ENCODE peak calls at places on chromosomes 4 and X, in six cellular contexts. H is fibroblast of villous mesenchyme; B is mucosa of descending colon; D is A549; X is CD8-positive, alpha-beta T cell; E is GM12878. S is an unnamed sample.

GRCh38 chrX:17374619-17375360 is at the start of gene NHS:
- DNase-seq in H (peak), B (peak), D (peak), X (no peak), E (no peak), S (no peak)

GRCh38 chr4:82428969-82429727 is 1.1 kb downstream of the HNRNPDL start:
- DNase-seq in H (peak), B (peak), D (peak), X (peak), E (peak), S (no peak)

GRCh38 chrX:70421618-70422017 is 1.5 kb upstream of the GDPD2 start:
- DNase-seq in H (no peak), B (no peak), D (no peak), X (no peak), E (no peak), S (no peak)

GRCh38 chr4:141580523-141580922 is 55.9 kb upstream of the IL15 start:
- DNase-seq in H (peak), B (no peak), D (no peak), X (no peak), E (no peak), S (no peak)

GRCh38 chrX:118534716-118535493 is 39.3 kb downstream of the DOCK11 start:
- DNase-seq in H (no peak), B (no peak), D (no peak), X (no peak), E (no peak), S (no peak)

GRCh38 chr4:163680390-163681098 is 186.1 kb downstream of the TMA16 start:
- DNase-seq in H (no peak), B (no peak), D (no peak), X (no peak), E (no peak), S (no peak)

GRCh38 chr4:128868758-128869157 is 59.3 kb downstream of the JADE1 start:
- DNase-seq in H (peak), B (no peak), D (no peak), X (no peak), E (no peak), S (no peak)

GRCh38 chr4:17368408-17368807 is 143.5 kb downstream of the QDPR start:
- DNase-seq in H (no peak), B (no peak), D (no peak), X (no peak), E (no peak), S (no peak)

GRCh38 chr4:102758241-102758871 is 2.4 kb downstream of the MANBA start:
- DNase-seq in H (no peak), B (no peak), D (no peak), X (no peak), E (no peak), S (no peak)

DNA sequence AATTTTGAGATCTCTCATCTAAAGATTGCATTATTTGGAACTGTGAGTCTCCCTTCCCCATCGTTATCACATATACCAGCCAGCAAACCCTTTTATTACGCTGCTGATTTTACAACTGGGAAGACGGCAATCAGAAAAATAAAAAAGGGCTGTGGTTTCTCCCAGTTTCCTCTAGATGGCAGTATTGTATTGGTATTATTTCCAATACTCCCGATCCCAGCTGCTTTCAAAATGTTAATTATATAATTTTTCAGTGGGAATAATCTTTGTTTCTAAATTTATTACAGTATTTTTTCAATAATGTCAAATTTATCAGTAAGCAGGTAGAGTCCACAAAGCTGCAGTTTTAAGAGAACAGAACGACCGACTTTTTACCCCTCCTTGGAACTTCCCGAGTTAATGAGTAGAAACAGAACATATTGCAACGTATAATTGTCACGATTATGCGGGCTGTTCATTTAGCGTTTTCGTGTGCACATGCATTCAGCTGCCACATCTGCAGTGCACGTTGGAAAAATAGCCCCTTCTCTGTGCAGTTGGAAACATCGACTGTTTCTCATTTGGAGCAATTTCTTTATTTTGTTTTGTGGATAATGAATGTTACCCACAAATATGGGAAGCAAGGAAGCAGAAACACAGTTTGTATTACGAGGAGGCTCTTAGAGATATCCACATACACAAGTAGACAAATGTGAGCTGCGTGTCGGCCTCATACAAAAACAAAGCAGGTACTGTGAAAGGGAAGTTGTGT is 187.9 kb downstream of the STIM2 start:
- DNase-seq in H (peak), B (no peak), D (peak), X (no peak), E (no peak), S (no peak)
- H3K4me3 ChIP-seq in H (peak), B (no peak), D (peak), X (no peak), E (no peak), S (peak)

DNA sequence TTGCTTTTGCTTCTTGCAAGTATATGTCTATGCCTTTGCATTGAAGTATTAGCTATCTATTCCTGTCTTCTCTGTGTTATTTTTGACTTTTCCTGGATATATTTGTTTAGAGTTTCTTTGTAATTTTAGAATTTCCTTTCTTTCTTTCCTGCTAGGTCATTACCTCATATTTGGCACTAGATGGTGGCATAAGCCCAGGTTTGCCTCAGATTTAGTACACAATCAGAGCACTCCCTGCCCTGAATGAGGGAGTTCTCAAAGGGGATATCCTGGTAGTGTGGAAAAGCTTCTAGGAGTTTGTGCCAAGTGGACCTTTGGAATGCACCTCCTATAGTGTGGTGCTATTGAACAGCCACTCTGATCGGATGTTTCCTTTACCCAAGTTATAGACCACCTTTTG is 181.6 kb downstream of the UGT8 start:
- DNase-seq in H (peak), B (peak), D (no peak), X (no peak), E (no peak), S (no peak)
- TF ChIP-seq CTCF in H (peak), B (no peak), D (no peak), X (no peak), E (peak), S (peak)

DNA sequence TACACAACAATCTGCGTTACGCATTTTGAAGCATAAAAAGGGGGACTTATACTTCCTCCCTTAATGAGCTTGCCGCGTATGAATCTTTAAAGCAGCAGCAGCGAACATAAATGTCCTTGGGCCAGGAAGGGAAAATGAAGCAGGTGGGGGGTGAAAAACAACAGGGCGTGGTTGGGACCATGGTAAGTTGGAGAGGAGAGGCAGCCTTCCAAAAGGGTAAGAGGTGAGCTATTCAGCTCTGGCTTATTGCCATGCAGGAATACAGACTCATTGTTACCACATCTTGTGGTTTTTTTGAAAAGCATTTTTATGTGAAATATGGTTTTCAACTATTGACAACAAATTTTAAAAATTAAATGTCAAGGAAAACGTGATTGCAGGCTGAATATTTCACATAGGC is 710.7 kb upstream of the FAM241A start:
- DNase-seq in H (peak), B (peak), D (no peak), X (no peak), E (no peak), S (no peak)
- H3K4me3 ChIP-seq in H (no peak), B (no peak), D (no peak), X (no peak), E (no peak), S (no peak)

DNA sequence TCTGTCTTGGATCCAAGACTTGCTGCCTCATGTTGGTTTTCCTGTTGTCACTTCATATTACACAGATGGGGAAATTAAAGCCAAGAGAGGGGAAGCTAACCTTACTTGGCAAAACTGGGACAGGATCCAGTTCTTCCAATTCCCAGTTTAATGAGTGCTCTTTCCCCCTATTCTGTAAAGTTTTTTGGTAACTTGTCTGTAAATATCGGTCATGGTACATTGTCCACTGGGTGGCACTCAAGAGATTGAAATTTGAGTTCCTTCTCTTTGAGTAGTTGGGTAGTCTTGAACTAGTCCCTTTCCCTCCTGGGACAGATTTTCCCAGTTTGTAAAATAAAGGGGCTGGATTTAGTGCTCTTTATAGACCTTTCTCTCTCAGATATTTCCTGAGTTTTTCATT is 12.4 kb upstream of the EOLA2 start:
- DNase-seq in H (peak), B (peak), D (peak), X (no peak), E (no peak), S (no peak)
- TF ChIP-seq CTCF in H (peak), B (no peak), D (peak), X (no peak), E (peak), S (peak)

GRCh38 chr4:186104114-186104894 is at the start of gene FAM149A:
- DNase-seq in H (no peak), B (peak), D (peak), X (peak), E (no peak), S (no peak)
- H3K4me3 ChIP-seq in H (peak), B (peak), D (peak), X (peak), E (no peak), S (peak)

DNA sequence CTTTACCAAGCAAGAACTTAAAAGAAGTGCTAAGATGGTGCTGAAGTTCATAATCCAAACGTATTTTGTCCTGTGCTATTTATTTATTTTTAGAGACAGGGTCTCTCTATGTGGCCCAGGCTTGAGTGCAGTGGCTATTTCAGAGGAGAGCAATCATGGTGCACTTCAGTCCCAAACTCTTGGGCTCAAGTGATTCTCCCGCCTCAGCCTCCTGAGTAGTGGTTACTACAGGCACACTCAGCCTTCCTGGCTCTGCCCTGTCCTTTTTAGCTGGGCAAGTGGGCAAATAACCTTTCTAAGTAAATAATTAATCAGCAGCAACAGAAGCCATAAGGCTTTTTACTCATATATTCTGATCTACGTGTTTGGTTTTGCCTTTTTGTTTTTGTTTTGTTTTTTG is 2.6 kb downstream of the NSD2 start:
- DNase-seq in H (no peak), B (no peak), D (no peak), X (no peak), E (no peak), S (no peak)
- TF ChIP-seq CTCF in H (no peak), B (no peak), D (no peak), X (no peak), E (no peak), S (no peak)

S was measured in epithelial cell of proximal tubule.